ENCODE peak calls at places on chromosomes 1 and 21, in seven cellular contexts. H is stimulated activated CD4-positive, alpha-beta T cell treated with anti-CD3 and anti-CD28 coated beads, Interleukin-12 subunit alpha, Interleukin-12 subunit beta, amount 100 ng/mL, for 4 hours; C is MM.1S; E is LoVo; P is head of caudate nucleus; X is effector memory CD8-positive, alpha-beta T cell; R is HuH-7.5. A is an unnamed sample.

GRCh38 chr21:45129231-45129923 is 55.0 kb downstream of the ADARB1 start:
- DNase-seq in H (no peak), C (no peak), E (peak), X (no peak), R (no peak), P (no peak), A (no peak)

GRCh38 chr1:28259935-28260802 is 851 bp downstream of the SESN2 start:
- DNase-seq in R (no peak), C (peak), X (no peak), E (peak), P (peak), H (peak), A (no peak)

GRCh38 chr1:246587606-246588005 is 21.4 kb downstream of the CNST start:
- DNase-seq in P (no peak), R (no peak), C (no peak), X (no peak), H (no peak), E (no peak), A (no peak)

GRCh38 chr1:69221492-69221990 is 346.2 kb upstream of the LRRC7 start:
- DNase-seq in X (no peak), P (no peak), R (no peak), E (no peak), C (no peak), H (no peak), A (no peak)

GRCh38 chr1:14778882-14779594 is 180.6 kb downstream of the KAZN start:
- DNase-seq in C (peak), H (peak), E (no peak), R (peak), P (peak), X (no peak), A (no peak)

GRCh38 chr1:242828828-242829227 is 304.3 kb upstream of the PLD5 start:
- DNase-seq in C (no peak), P (peak), X (no peak), R (no peak), H (no peak), E (no peak), A (no peak)

GRCh38 chr1:248926401-248927182 is 20.6 kb downstream of the PGBD2 start:
- DNase-seq in R (no peak), P (no peak), C (no peak), H (no peak), E (no peak), X (no peak), A (no peak)

GRCh38 chr1:22077728-22078127 is 25.2 kb downstream of the CDC42 start:
- DNase-seq in P (no peak), E (no peak), R (no peak), C (no peak), H (no peak), X (no peak), A (no peak)